ENCODE peak calls at places on chromosome 1, in four cellular contexts. E, Y, K and T are unnamed samples.

GRCh38 chr1:209246660-209247059 is 336.9 kb upstream of the CAMK1G start:
- DNase-seq in E (no peak), Y (no peak), K (no peak), T (no peak)

GRCh38 chr1:8171751-8172464 is 145.8 kb upstream of the ERRFI1 start:
- DNase-seq in E (no peak), Y (no peak), K (no peak), T (no peak)

GRCh38 chr1:248825573-248825908 is 174 bp downstream of the SH3BP5L start:
- DNase-seq in E (no peak), Y (peak), K (no peak), T (no peak)

GRCh38 chr1:29645586-29645985 is 409.3 kb downstream of the PTPRU start:
- DNase-seq in E (no peak), Y (no peak), K (no peak), T (no peak)

GRCh38 chr1:40738831-40739230 is 44.8 kb upstream of the KCNQ4 start:
- DNase-seq in E (no peak), Y (no peak), K (no peak), T (no peak)

GRCh38 chr1:83818916-83819315 is 180.0 kb downstream of the TTLL7 start:
- DNase-seq in E (no peak), Y (no peak), K (no peak), T (peak)

GRCh38 chr1:231626951-231627614 is 493 bp downstream of the DISC1 start:
- DNase-seq in E (peak), Y (peak), K (peak), T (peak)

GRCh38 chr1:29549001-29549400 is 312.7 kb downstream of the PTPRU start:
- DNase-seq in E (no peak), Y (no peak), K (no peak), T (no peak)

GRCh38 chr1:219582310-219582709 is 30.6 kb downstream of the ZC3H11B start:
- DNase-seq in E (no peak), Y (no peak), K (no peak), T (no peak)

GRCh38 chr1:52842643-52843310 is at the start of gene ZYG11A:
- DNase-seq in E (peak), Y (peak), K (peak), T (peak)

GRCh38 chr1:8370046-8370881 is 52.4 kb downstream of the SLC45A1 start:
- DNase-seq in E (no peak), Y (no peak), K (no peak), T (no peak)

GRCh38 chr1:203702130-203702577 is 62.8 kb upstream of the LAX1 start:
- DNase-seq in E (peak), Y (peak), K (peak), T (no peak)

GRCh38 chr1:151523331-151523730 is 12.1 kb downstream of the CGN start:
- DNase-seq in E (no peak), Y (no peak), K (no peak), T (no peak)

GRCh38 chr1:55217226-55217996 is 2.2 kb upstream of the USP24 start:
- DNase-seq in E (no peak), Y (peak), K (peak), T (no peak)

GRCh38 chr1:47709302-47710074 is 271.6 kb downstream of the FOXD2 start:
- DNase-seq in E (no peak), Y (peak), K (no peak), T (no peak)

GRCh38 chr1:211703812-211704566 is 28.6 kb upstream of the NEK2 start:
- DNase-seq in E (no peak), Y (no peak), K (no peak), T (no peak)

GRCh38 chr1:95023399-95024050 is 49.2 kb downstream of the ALG14 start:
- DNase-seq in E (no peak), Y (no peak), K (no peak), T (no peak)

GRCh38 chr1:20792177-20792576 is 5.1 kb upstream of the HP1BP3 start:
- DNase-seq in E (no peak), Y (no peak), K (no peak), T (no peak)

GRCh38 chr1:206421616-206422355 is 48.5 kb upstream of the IKBKE start:
- DNase-seq in E (no peak), Y (no peak), K (no peak), T (no peak)